ENCODE peak calls at places on chromosome 16, in ten cellular contexts. J is GM10248; R is AG04449; X is AG10803; P is CD8-positive, alpha-beta T cell; L is prostate gland; Y is tibial artery; N is BJ; V is HFFc6; T is cardiac fibroblast. O is an unnamed sample.

GRCh38 chr16:60771138-60771537 is 1265.1 kb downstream of the CDH8 start:
- DNase-seq in N (no peak), Y (no peak), V (no peak), R (no peak), L (no peak), X (peak; percentile 16), J (no peak), P (no peak), T (no peak), O (no peak)

GRCh38 chr16:84905965-84906460 is 86.2 kb downstream of the CRISPLD2 start:
- DNase-seq in J (no peak), R (no peak), T (no peak), L (no peak), N (no peak), V (no peak), P (no peak), Y (no peak), X (no peak), O (no peak)

GRCh38 chr16:75491876-75492275 is 3.4 kb downstream of the CHST6 start:
- DNase-seq in V (peak; percentile 65), J (no peak), P (no peak), Y (no peak), T (no peak), X (no peak), R (no peak), L (no peak), N (no peak), O (no peak)

GRCh38 chr16:47196457-47196856 is 52.7 kb upstream of the NETO2 start:
- DNase-seq in X (no peak), N (no peak), J (no peak), T (no peak), P (no peak), V (no peak), R (no peak), L (no peak), Y (no peak), O (no peak)

GRCh38 chr16:1003551-1004347 is 22.2 kb downstream of the SOX8 start:
- DNase-seq in L (no peak), X (no peak), N (no peak), Y (no peak), V (no peak), J (no peak), T (no peak), P (no peak), R (no peak), O (no peak)

GRCh38 chr16:2211923-2212347 is 1.3 kb upstream of the BRICD5 start:
- DNase-seq in P (no peak), R (no peak), V (no peak), L (no peak), Y (no peak), X (no peak), T (no peak), J (no peak), N (no peak), O (no peak)

GRCh38 chr16:4323071-4323844 is 7.4 kb downstream of the GLIS2 start:
- DNase-seq in L (peak; percentile 48), J (no peak), P (no peak), T (no peak), Y (peak; percentile 78), R (no peak), X (no peak), N (no peak), V (no peak), O (no peak)

GRCh38 chr16:14193316-14193871 is 122.3 kb downstream of the MRTFB start:
- DNase-seq in X (no peak), Y (no peak), V (no peak), J (peak; percentile 63), L (no peak), N (no peak), R (no peak), P (no peak), T (no peak), O (no peak)

GRCh38 chr16:23786964-23787571 is 32.2 kb downstream of the CHP2 start:
- DNase-seq in L (no peak), V (no peak), X (no peak), Y (no peak), J (no peak), P (no peak), N (no peak), T (no peak), R (no peak), O (no peak)

GRCh38 chr16:83974475-83974874 is 6.4 kb downstream of the NECAB2 start:
- DNase-seq in L (no peak), V (no peak), J (no peak), X (no peak), P (no peak), Y (no peak), N (no peak), T (no peak), R (no peak), O (no peak)

GRCh38 chr16:28218109-28218508 is 6.3 kb upstream of the XPO6 start:
- DNase-seq in Y (no peak), P (peak; percentile 40), J (peak; percentile 67), L (peak; percentile 19), T (peak; percentile 73), N (no peak), R (no peak), V (peak; percentile 48), X (peak; percentile 72), O (no peak)

GRCh38 chr16:68700120-68700519 is 37.0 kb upstream of the CDH1 start:
- DNase-seq in Y (no peak), X (peak; percentile 25), L (no peak), P (no peak), N (no peak), R (no peak), T (peak; percentile 33), V (peak; percentile 4), J (no peak), O (no peak)

GRCh38 chr16:85273293-85273692 is 161.0 kb upstream of the CIBAR2 start:
- DNase-seq in Y (no peak), R (no peak), T (no peak), V (no peak), L (no peak), X (no peak), P (no peak), N (no peak), J (no peak), O (no peak)

GRCh38 chr16:12723681-12724080 is 80.0 kb downstream of the CPPED1 start:
- DNase-seq in L (no peak), R (no peak), T (no peak), Y (no peak), N (no peak), J (no peak), P (no peak), V (no peak), X (no peak), O (no peak)

GRCh38 chr16:19085679-19086200 is 18.3 kb downstream of the COQ7 start:
- DNase-seq in N (no peak), X (peak; percentile 14), J (no peak), V (no peak), T (peak; percentile 49), L (no peak), P (no peak), R (no peak), Y (no peak), O (no peak)

GRCh38 chr16:88063201-88063773 is 112.1 kb downstream of the BANP start:
- DNase-seq in X (peak; percentile 98), Y (no peak), L (no peak), P (no peak), N (peak; percentile 92), T (peak; percentile 80), V (peak; percentile 83), J (no peak), R (peak; percentile 59), O (peak; percentile 74)

GRCh38 chr16:66135376-66135775 is 231.1 kb upstream of the CDH5 start:
- DNase-seq in L (no peak), P (no peak), R (no peak), Y (peak; percentile 87), V (no peak), T (peak; percentile 72), N (no peak), X (peak; percentile 51), J (no peak), O (no peak)

DNA sequence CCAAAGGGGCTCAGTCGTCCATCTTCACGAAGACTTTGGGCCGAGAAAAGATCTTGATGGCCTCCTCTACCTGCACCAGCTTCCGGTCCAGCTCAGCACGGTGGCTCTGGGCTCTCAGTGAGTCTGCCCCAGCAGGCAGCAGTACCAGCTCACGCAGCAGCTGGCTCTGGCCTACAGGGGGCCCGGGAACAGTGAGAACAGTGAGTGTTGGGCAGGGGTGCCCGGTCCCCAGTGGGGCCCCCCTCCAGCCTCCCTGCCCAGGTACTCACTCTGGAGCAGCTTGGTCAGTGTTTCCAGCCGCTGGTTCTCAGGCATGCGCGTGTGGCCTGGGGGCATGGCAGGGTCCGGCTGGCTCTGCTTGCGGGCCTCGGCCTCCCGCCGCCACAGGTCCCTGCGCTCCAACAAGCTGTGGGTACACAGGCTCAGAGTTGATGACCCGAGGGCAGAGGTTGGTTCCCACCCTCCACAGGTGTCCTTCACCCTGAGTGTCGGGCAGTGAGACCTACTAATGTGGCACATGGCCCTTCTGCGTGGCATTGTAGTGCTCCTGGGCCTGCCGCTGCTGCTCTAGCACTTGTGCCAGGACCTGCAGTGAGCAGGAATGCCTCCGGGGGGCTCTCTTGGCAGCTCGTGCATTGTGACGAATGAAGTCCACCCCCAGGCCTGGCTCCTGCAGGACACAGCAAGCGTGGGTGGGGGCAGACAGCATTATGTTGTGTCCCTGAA is 2.6 kb downstream of the PARD6A start:
- DNase-seq in V (no peak), R (no peak), P (no peak), N (no peak), J (no peak), T (no peak), X (no peak), L (no peak), Y (peak; percentile 64), O (no peak)
- TF ChIP-seq CTCF in V (peak; percentile 49), R (peak; percentile 31), P (no peak), N (peak; percentile 35), J (peak; percentile 27), T (peak; percentile 37), X (peak; percentile 11), L (no peak), Y (no peak), O (peak; percentile 20)

DNA sequence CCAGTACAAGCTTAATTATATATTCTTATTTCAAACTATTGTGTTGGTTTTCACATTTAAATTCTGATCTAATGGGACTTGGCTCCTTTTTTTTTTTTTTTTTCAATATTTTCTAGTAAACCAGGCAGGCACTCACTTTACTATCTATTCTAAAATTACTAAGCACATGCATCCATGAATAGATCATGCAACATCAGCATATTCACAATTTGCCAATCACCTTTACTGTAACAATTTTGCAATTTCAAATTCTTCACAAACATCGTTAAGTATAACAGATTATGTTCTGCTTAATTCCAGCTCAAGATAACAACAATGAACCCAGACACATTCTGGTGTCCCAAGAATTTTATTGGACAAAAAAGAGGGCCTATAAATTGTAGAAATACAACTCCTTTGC is 217.4 kb downstream of the CDH8 start:
- DNase-seq in V (no peak), L (no peak), T (no peak), X (no peak), J (no peak), P (no peak), N (no peak), R (no peak), Y (no peak), O (no peak)
- TF ChIP-seq CTCF in V (no peak), L (no peak), T (no peak), X (no peak), J (no peak), P (no peak), N (no peak), R (no peak), Y (no peak), O (no peak)

GRCh38 chr16:49608801-49609200 is 235.2 kb downstream of the C16orf78 start:
- DNase-seq in Y (peak; percentile 66), R (peak; percentile 33), J (no peak), T (peak; percentile 72), V (no peak), P (no peak), X (peak; percentile 45), N (no peak), L (no peak), O (no peak)
- TF ChIP-seq CTCF in Y (peak; percentile 54), R (peak; percentile 88), J (peak; percentile 11), T (peak; percentile 78), V (no peak), P (no peak), X (peak; percentile 58), N (peak; percentile 86), L (no peak), O (peak; percentile 60)

GRCh38 chr16:57906385-57907316 is 64.3 kb downstream of the CNGB1 start:
- DNase-seq in V (no peak), Y (no peak), J (no peak), L (no peak), N (no peak), X (peak; percentile 23), P (no peak), R (no peak), T (peak; percentile 21), O (no peak)
- TF ChIP-seq CTCF in V (peak; percentile 77), Y (peak; percentile 34), J (peak; percentile 40), L (no peak), N (peak; percentile 78), X (peak; percentile 56), P (peak; percentile 29), R (peak; percentile 47), T (peak; percentile 68), O (peak; percentile 46)